ENCODE peak calls at places on chromosomes 13 and 19, in five cellular contexts. One of them, this sample, is unnamed.

GRCh38 chr19:13926715-13927114 is 11.5 kb downstream of the PODNL1 start:
- DNase-seq in heart right ventricle: no peak
- DNase-seq in thoracic aorta: no peak
- DNase-seq in cardiac muscle cell: no peak
- DNase-seq in choroid plexus epithelial cell: no peak
- DNase-seq in this sample: no peak

GRCh38 chr13:37870895-37871550 is 1.5 kb upstream of the TRPC4 start:
- DNase-seq in heart right ventricle: no peak
- DNase-seq in choroid plexus epithelial cell: peak; percentile 88
- DNase-seq in thoracic aorta: no peak
- DNase-seq in cardiac muscle cell: no peak
- DNase-seq in this sample: no peak

GRCh38 chr19:30376272-30376671 is 4.1 kb downstream of the ZNF536 start:
- DNase-seq in cardiac muscle cell: no peak
- DNase-seq in choroid plexus epithelial cell: no peak
- DNase-seq in thoracic aorta: no peak
- DNase-seq in heart right ventricle: no peak
- DNase-seq in this sample: no peak

GRCh38 chr19:49057636-49058234 is at the start of gene CGB7:
- DNase-seq in heart right ventricle: peak; percentile 80
- DNase-seq in thoracic aorta: peak; percentile 22
- DNase-seq in cardiac muscle cell: peak; percentile 77
- DNase-seq in choroid plexus epithelial cell: peak; percentile 53
- DNase-seq in this sample: no peak

GRCh38 chr13:73216381-73216831 is 157.6 kb downstream of the KLF5 start:
- DNase-seq in cardiac muscle cell: no peak
- DNase-seq in heart right ventricle: no peak
- DNase-seq in choroid plexus epithelial cell: no peak
- DNase-seq in thoracic aorta: no peak
- DNase-seq in this sample: no peak

GRCh38 chr19:29879655-29879974 is 62.4 kb upstream of the URI1 start:
- DNase-seq in cardiac muscle cell: no peak
- DNase-seq in thoracic aorta: no peak
- DNase-seq in heart right ventricle: no peak
- DNase-seq in choroid plexus epithelial cell: no peak
- DNase-seq in this sample: no peak

GRCh38 chr19:43789029-43789428 is 8.3 kb upstream of the KCNN4 start:
- DNase-seq in heart right ventricle: no peak
- DNase-seq in cardiac muscle cell: peak; percentile 73
- DNase-seq in choroid plexus epithelial cell: peak; percentile 76
- DNase-seq in thoracic aorta: no peak
- DNase-seq in this sample: no peak

GRCh38 chr19:14393303-14393702 is 12.1 kb downstream of the ADGRE5 start:
- DNase-seq in choroid plexus epithelial cell: no peak
- DNase-seq in cardiac muscle cell: no peak
- DNase-seq in heart right ventricle: no peak
- DNase-seq in thoracic aorta: no peak
- DNase-seq in this sample: no peak

GRCh38 chr19:28475525-28475924 is 737.4 kb downstream of the UQCRFS1 start:
- DNase-seq in thoracic aorta: no peak
- DNase-seq in cardiac muscle cell: no peak
- DNase-seq in choroid plexus epithelial cell: peak; percentile 84
- DNase-seq in heart right ventricle: no peak
- DNase-seq in this sample: no peak

GRCh38 chr19:53823380-53824120 is 564 bp downstream of the NLRP12 start:
- DNase-seq in heart right ventricle: no peak
- DNase-seq in choroid plexus epithelial cell: no peak
- DNase-seq in cardiac muscle cell: no peak
- DNase-seq in thoracic aorta: no peak
- DNase-seq in this sample: no peak

GRCh38 chr19:56836059-56836458 is 4.5 kb downstream of the PEG3 start:
- DNase-seq in thoracic aorta: no peak
- DNase-seq in heart right ventricle: no peak
- DNase-seq in choroid plexus epithelial cell: no peak
- DNase-seq in cardiac muscle cell: no peak
- DNase-seq in this sample: no peak

GRCh38 chr19:56837004-56837403 is 3.5 kb downstream of the PEG3 start:
- DNase-seq in choroid plexus epithelial cell: no peak
- DNase-seq in heart right ventricle: no peak
- DNase-seq in cardiac muscle cell: no peak
- DNase-seq in thoracic aorta: no peak
- DNase-seq in this sample: no peak

GRCh38 chr19:56837892-56838679 is 2.4 kb downstream of the PEG3 start:
- DNase-seq in cardiac muscle cell: no peak
- DNase-seq in thoracic aorta: peak; percentile 27
- DNase-seq in choroid plexus epithelial cell: peak; percentile 24
- DNase-seq in heart right ventricle: peak; percentile 75
- DNase-seq in this sample: no peak

GRCh38 chr19:56838680-56838929 is 1.9 kb downstream of the PEG3 start:
- DNase-seq in thoracic aorta: no peak
- DNase-seq in heart right ventricle: no peak
- DNase-seq in choroid plexus epithelial cell: no peak
- DNase-seq in cardiac muscle cell: no peak
- DNase-seq in this sample: no peak

DNA sequence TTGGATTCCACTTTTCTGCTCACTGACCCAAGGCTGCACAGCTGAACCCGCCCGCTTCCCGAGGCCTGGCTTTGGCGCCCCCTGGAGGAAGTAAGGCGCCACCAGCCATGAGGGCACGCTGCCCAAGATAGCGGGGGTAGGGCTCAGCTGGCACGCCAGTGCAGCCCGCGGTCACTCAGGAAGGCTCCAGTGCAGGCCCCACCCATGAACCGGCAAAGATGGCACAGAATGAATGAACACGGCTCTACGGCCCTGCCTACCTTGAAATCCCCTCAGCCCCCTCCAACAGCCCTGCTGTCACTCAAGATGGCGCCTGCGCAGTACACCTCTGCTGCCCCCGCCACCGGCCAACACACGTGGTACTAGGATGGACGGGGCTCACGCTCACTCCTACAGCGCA is 3.0 kb downstream of the PEG3 start:
- DNase-seq in heart right ventricle: peak; percentile 76
- DNase-seq in choroid plexus epithelial cell: peak; percentile 22
- DNase-seq in cardiac muscle cell: no peak
- DNase-seq in thoracic aorta: peak; percentile 17
- DNase-seq in this sample: no peak
- TF ChIP-seq CTCF in heart right ventricle: peak; percentile 64
- TF ChIP-seq CTCF in choroid plexus epithelial cell: peak; percentile 10
- TF ChIP-seq CTCF in cardiac muscle cell: peak; percentile 48
- TF ChIP-seq CTCF in thoracic aorta: peak; percentile 63
- TF ChIP-seq CTCF in this sample: no peak

GRCh38 chr13:58795715-58796114 is 1164.2 kb downstream of the PCDH17 start:
- DNase-seq in cardiac muscle cell: no peak
- DNase-seq in choroid plexus epithelial cell: no peak
- DNase-seq in heart right ventricle: no peak
- DNase-seq in thoracic aorta: no peak
- DNase-seq in this sample: no peak

GRCh38 chr13:58792854-58793253 is 1161.3 kb downstream of the PCDH17 start:
- DNase-seq in choroid plexus epithelial cell: no peak
- DNase-seq in heart right ventricle: no peak
- DNase-seq in thoracic aorta: no peak
- DNase-seq in cardiac muscle cell: no peak
- DNase-seq in this sample: no peak
- H3K4me3 ChIP-seq in choroid plexus epithelial cell: no peak overlapping the region
- H3K4me3 ChIP-seq in heart right ventricle: no peak overlapping the region
- H3K4me3 ChIP-seq in thoracic aorta: no peak overlapping the region
- H3K4me3 ChIP-seq in cardiac muscle cell: no peak overlapping the region
- H3K4me3 ChIP-seq in this sample: no peak overlapping the region

GRCh38 chr19:4258181-4258580 is 11.3 kb downstream of the YJU2 start:
- DNase-seq in thoracic aorta: no peak
- DNase-seq in cardiac muscle cell: no peak
- DNase-seq in heart right ventricle: no peak
- DNase-seq in choroid plexus epithelial cell: no peak
- DNase-seq in this sample: no peak

GRCh38 chr19:4257025-4257424 is 10.1 kb downstream of the YJU2 start:
- DNase-seq in heart right ventricle: no peak
- DNase-seq in cardiac muscle cell: no peak
- DNase-seq in thoracic aorta: no peak
- DNase-seq in choroid plexus epithelial cell: no peak
- DNase-seq in this sample: no peak

GRCh38 chr19:4260605-4261191 is 13.8 kb downstream of the YJU2 start:
- DNase-seq in cardiac muscle cell: no peak
- DNase-seq in thoracic aorta: no peak
- DNase-seq in heart right ventricle: no peak
- DNase-seq in choroid plexus epithelial cell: no peak
- DNase-seq in this sample: no peak

GRCh38 chr19:4256563-4256962 is 9.7 kb downstream of the YJU2 start:
- DNase-seq in cardiac muscle cell: no peak
- DNase-seq in heart right ventricle: no peak
- DNase-seq in choroid plexus epithelial cell: no peak
- DNase-seq in thoracic aorta: no peak
- DNase-seq in this sample: no peak
- TF ChIP-seq CTCF in cardiac muscle cell: peak; percentile 6
- TF ChIP-seq CTCF in heart right ventricle: no peak
- TF ChIP-seq CTCF in choroid plexus epithelial cell: peak; percentile 24
- TF ChIP-seq CTCF in thoracic aorta: no peak
- TF ChIP-seq CTCF in this sample: no peak

GRCh38 chr19:6587093-6587820 is 3.7 kb downstream of the CD70 start:
- DNase-seq in heart right ventricle: no peak
- DNase-seq in cardiac muscle cell: no peak
- DNase-seq in thoracic aorta: no peak
- DNase-seq in choroid plexus epithelial cell: no peak
- DNase-seq in this sample: peak; percentile 83
- H3K4me3 ChIP-seq in heart right ventricle: no peak overlapping the region
- H3K4me3 ChIP-seq in cardiac muscle cell: peak overlapping the region; percentile 24
- H3K4me3 ChIP-seq in thoracic aorta: peak overlapping the region; percentile 19
- H3K4me3 ChIP-seq in choroid plexus epithelial cell: no peak overlapping the region
- H3K4me3 ChIP-seq in this sample: peak overlapping the region; percentile 91

GRCh38 chr19:35112995-35113693 is 2.5 kb upstream of the FXYD3 start:
- DNase-seq in cardiac muscle cell: no peak
- DNase-seq in thoracic aorta: no peak
- DNase-seq in choroid plexus epithelial cell: no peak
- DNase-seq in heart right ventricle: no peak
- DNase-seq in this sample: no peak
- TF ChIP-seq CTCF in cardiac muscle cell: no peak
- TF ChIP-seq CTCF in thoracic aorta: no peak
- TF ChIP-seq CTCF in choroid plexus epithelial cell: no peak
- TF ChIP-seq CTCF in heart right ventricle: no peak
- TF ChIP-seq CTCF in this sample: no peak

GRCh38 chr19:2051771-2052704 is 994 bp upstream of the MKNK2 start:
- DNase-seq in thoracic aorta: no peak
- DNase-seq in heart right ventricle: peak; percentile 75
- DNase-seq in choroid plexus epithelial cell: no peak
- DNase-seq in cardiac muscle cell: no peak
- DNase-seq in this sample: peak; percentile 82
- H3K4me3 ChIP-seq in thoracic aorta: peak overlapping the region; percentile 96
- H3K4me3 ChIP-seq in heart right ventricle: peak overlapping the region; percentile 94
- H3K4me3 ChIP-seq in choroid plexus epithelial cell: no peak overlapping the region
- H3K4me3 ChIP-seq in cardiac muscle cell: no peak overlapping the region
- H3K4me3 ChIP-seq in this sample: peak overlapping the region; percentile 67

This sample was measured in GM12865.